ENCODE peak calls at places on chromosomes 16 and 17, in seven cellular contexts. P, N, O, D, G, J and Z are unnamed samples.

GRCh38 chr17:62186841-62187240 is 121.8 kb upstream of the MED13 start:
- DNase-seq in N (no peak), P (no peak), J (peak), O (no peak), D (no peak), G (no peak), Z (no peak)

GRCh38 chr17:27339198-27339835 is 45.4 kb downstream of the WSB1 start:
- DNase-seq in D (no peak), O (no peak), J (no peak), N (no peak), G (no peak), P (no peak), Z (no peak)

GRCh38 chr16:4915226-4915761 is 21.7 kb downstream of the PPL start:
- DNase-seq in P (peak), D (peak), O (no peak), J (peak), N (no peak), G (peak), Z (peak)

GRCh38 chr16:1723450-1724147 is 17.6 kb downstream of the MAPK8IP3 start:
- DNase-seq in P (no peak), N (no peak), G (peak), D (peak), O (peak), J (no peak), Z (peak)

GRCh38 chr17:32875904-32876413 is 965 bp downstream of the MYO1D start:
- DNase-seq in P (peak), O (no peak), D (peak), J (peak), G (peak), N (no peak), Z (no peak)

GRCh38 chr17:50893183-50893993 is 27.2 kb upstream of the TOB1 start:
- DNase-seq in J (peak), G (no peak), P (no peak), N (no peak), D (peak), O (no peak), Z (peak)

GRCh38 chr17:76831316-76831715 is 36.9 kb upstream of the MGAT5B start:
- DNase-seq in G (no peak), D (no peak), N (no peak), P (no peak), O (no peak), J (no peak), Z (peak)

GRCh38 chr16:59611556-59611955 is 877.4 kb upstream of the GOT2 start:
- DNase-seq in G (no peak), O (no peak), J (peak), N (no peak), D (no peak), P (no peak), Z (no peak)

GRCh38 chr17:49249292-49249794 is 18.8 kb upstream of the PHOSPHO1 start:
- DNase-seq in D (peak), O (no peak), N (peak), J (no peak), P (no peak), G (no peak), Z (no peak)

GRCh38 chr17:64339516-64340475 is 50.9 kb downstream of the PECAM1 start:
- DNase-seq in O (no peak), P (no peak), G (no peak), J (no peak), N (no peak), D (peak), Z (no peak)

GRCh38 chr16:78364501-78364900 is 265.0 kb downstream of the WWOX start:
- DNase-seq in G (no peak), O (no peak), N (no peak), J (no peak), D (no peak), P (no peak), Z (no peak)

GRCh38 chr16:2753523-2754020 is 1.1 kb downstream of the SRRM2 start:
- DNase-seq in P (no peak), D (no peak), G (no peak), O (no peak), N (no peak), J (no peak), Z (no peak)

GRCh38 chr17:59151007-59151406 is 4.0 kb downstream of the SKA2 start:
- DNase-seq in J (no peak), G (no peak), O (no peak), D (no peak), N (no peak), P (no peak), Z (no peak)

GRCh38 chr17:71361691-71362450 is 758.9 kb upstream of the SOX9 start:
- DNase-seq in J (peak), G (no peak), N (no peak), D (peak), O (no peak), P (no peak), Z (peak)

GRCh38 chr17:76378548-76379274 is 5.7 kb upstream of the SPHK1 start:
- DNase-seq in G (no peak), J (no peak), O (no peak), D (no peak), N (no peak), P (no peak), Z (no peak)

GRCh38 chr17:46053911-46054534 is 55.0 kb downstream of the STH start:
- DNase-seq in D (peak), N (no peak), O (no peak), G (peak), J (peak), P (no peak), Z (peak)

GRCh38 chr17:29642171-29642611 is 19.5 kb upstream of the CORO6 start:
- DNase-seq in D (no peak), J (no peak), G (no peak), P (no peak), O (no peak), N (peak), Z (no peak)

GRCh38 chr16:383326-384020 is 1.7 kb upstream of the PGAP6 start:
- DNase-seq in G (no peak), N (no peak), J (no peak), O (no peak), P (no peak), D (no peak), Z (peak)

GRCh38 chr17:68533887-68534700 is 21.9 kb downstream of the PRKAR1A start:
- DNase-seq in N (no peak), G (no peak), O (no peak), P (peak), J (peak), D (peak), Z (peak)

GRCh38 chr16:70694517-70695218 is 8.8 kb upstream of the MTSS2 start:
- DNase-seq in O (no peak), N (peak), D (no peak), J (no peak), P (no peak), G (no peak), Z (no peak)

GRCh38 chr16:70696368-70696767 is 10.5 kb upstream of the MTSS2 start:
- DNase-seq in G (no peak), O (no peak), P (no peak), D (no peak), N (peak), J (no peak), Z (no peak)

GRCh38 chr16:70694088-70694487 is 8.2 kb upstream of the MTSS2 start:
- DNase-seq in P (peak), D (peak), J (peak), N (peak), O (no peak), G (peak), Z (peak)

GRCh38 chr16:70696952-70697600 is 11.2 kb upstream of the MTSS2 start:
- DNase-seq in P (no peak), O (no peak), J (no peak), G (no peak), N (no peak), D (no peak), Z (peak)

GRCh38 chr16:70695351-70696070 is 9.7 kb upstream of the MTSS2 start:
- DNase-seq in N (peak), J (peak), D (peak), G (no peak), O (no peak), P (no peak), Z (peak)
- TF ChIP-seq CTCF in N (no peak), J (no peak), D (no peak), G (no peak), O (no peak), P (no peak), Z (peak)

GRCh38 chr16:47110939-47111338 is 32.8 kb downstream of the NETO2 start:
- DNase-seq in G (no peak), J (no peak), D (no peak), N (no peak), O (no peak), P (no peak), Z (peak)
- TF ChIP-seq CTCF in G (peak), J (no peak), D (no peak), N (no peak), O (no peak), P (no peak), Z (peak)

GRCh38 chr16:66168777-66169176 is 197.7 kb upstream of the CDH5 start:
- DNase-seq in J (no peak), P (no peak), D (no peak), G (no peak), O (no peak), N (no peak), Z (no peak)

GRCh38 chr16:66165879-66166278 is 200.6 kb upstream of the CDH5 start:
- DNase-seq in P (no peak), N (no peak), D (no peak), J (no peak), O (no peak), G (no peak), Z (no peak)

GRCh38 chr16:66169817-66170216 is 196.7 kb upstream of the CDH5 start:
- DNase-seq in O (no peak), D (no peak), N (no peak), G (no peak), P (no peak), J (no peak), Z (no peak)

GRCh38 chr16:66166451-66166850 is 200.0 kb upstream of the CDH5 start:
- DNase-seq in D (no peak), J (no peak), O (no peak), G (no peak), N (no peak), P (no peak), Z (no peak)

GRCh38 chr16:66167564-66168291 is 198.8 kb upstream of the CDH5 start:
- DNase-seq in D (no peak), O (no peak), G (no peak), N (no peak), P (no peak), J (peak), Z (no peak)
- TF ChIP-seq CTCF in D (peak), O (no peak), G (peak), N (no peak), P (no peak), J (no peak), Z (peak)

GRCh38 chr16:54938351-54939346 is 8.0 kb downstream of the IRX5 start:
- DNase-seq in G (no peak), O (no peak), D (no peak), N (no peak), P (no peak), J (no peak), Z (peak)

GRCh38 chr16:54936086-54936978 is 5.7 kb downstream of the IRX5 start:
- DNase-seq in N (peak), G (no peak), O (no peak), P (no peak), J (peak), D (peak), Z (peak)

GRCh38 chr16:54937673-54938350 is 7.1 kb downstream of the IRX5 start:
- DNase-seq in N (no peak), P (no peak), O (no peak), D (no peak), G (no peak), J (no peak), Z (peak)

GRCh38 chr16:54935411-54936085 is 4.9 kb downstream of the IRX5 start:
- DNase-seq in D (no peak), G (no peak), N (no peak), J (peak), O (no peak), P (no peak), Z (peak)

GRCh38 chr16:54936979-54937672 is 6.5 kb downstream of the IRX5 start:
- DNase-seq in J (peak), N (peak), D (peak), P (no peak), O (no peak), G (no peak), Z (peak)
- TF ChIP-seq CTCF in J (peak), N (peak), D (peak), P (peak), O (no peak), G (peak), Z (peak)

DNA sequence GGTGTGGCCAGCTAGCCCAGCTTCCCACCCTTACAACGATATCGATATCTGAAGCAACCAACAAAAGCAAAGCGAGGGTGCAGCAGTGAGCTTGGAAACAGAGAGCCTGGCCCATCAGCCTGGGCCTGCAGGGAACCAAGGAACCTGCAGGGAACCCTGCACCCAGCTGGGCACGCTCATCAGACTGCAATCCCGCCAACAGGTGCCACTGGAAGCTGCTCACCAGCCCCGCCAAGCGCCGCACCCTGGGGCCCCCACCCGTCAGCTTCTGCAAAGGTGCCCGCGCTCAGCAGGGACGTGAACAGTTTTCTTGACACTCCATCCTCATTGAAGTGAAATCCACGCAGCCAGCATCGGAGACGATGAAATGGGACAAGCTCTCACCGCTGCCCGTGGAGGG is 250.7 kb downstream of the RBFOX3 start:
- DNase-seq in O (no peak), D (no peak), J (no peak), N (peak), G (no peak), P (no peak), Z (no peak)
- TF ChIP-seq CTCF in O (no peak), D (no peak), J (no peak), N (no peak), G (no peak), P (no peak), Z (no peak)

DNA sequence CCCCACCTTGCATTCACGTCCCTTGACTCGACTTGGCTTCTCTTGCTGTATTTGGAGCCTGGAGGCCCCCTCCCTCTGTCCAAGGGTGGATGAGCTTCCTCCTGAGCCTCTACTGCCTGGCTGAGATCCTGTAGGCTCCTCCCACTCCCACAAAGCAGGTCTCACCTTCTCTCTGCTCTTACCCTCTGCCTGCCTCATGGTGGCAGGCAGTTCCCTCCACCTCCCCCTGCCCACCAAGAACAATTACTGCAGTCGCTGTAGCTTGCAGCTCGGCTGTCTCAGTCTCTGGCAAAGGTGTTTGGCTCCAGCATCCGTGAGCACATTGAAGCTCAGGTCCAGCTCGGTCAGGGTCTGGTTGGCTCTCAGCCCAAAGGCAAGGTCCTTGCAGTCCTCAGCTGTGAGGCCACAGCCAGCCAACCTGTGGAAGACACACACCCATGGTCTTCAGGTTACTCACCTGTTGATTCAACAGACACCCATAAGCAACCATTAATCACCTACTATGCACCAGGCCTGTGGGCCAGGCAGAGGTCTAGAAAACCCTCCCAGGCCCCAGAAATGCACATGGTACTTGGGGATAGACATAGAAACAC is 42.6 kb downstream of the NLRP1 start:
- DNase-seq in D (no peak), G (no peak), J (no peak), O (no peak), N (no peak), P (no peak), Z (no peak)
- TF ChIP-seq CTCF in D (no peak), G (no peak), J (no peak), O (no peak), N (no peak), P (no peak), Z (no peak)

DNA sequence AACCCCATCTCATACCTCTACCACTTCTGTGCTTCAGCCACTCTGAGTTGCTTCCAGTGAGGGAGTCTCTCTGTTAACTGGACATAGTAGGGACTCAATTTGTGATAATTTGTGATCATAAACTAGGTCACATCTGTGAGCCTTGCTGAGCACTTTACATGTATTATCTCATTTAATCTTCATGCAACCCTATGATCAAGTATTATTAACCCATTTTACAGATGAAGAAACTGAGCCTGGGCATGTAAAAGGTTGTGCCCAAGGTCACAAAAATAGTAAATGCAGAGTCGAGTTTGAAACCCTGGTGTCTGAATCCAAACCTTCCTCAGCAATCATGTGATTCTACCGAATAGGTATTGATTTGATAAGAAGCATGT is 18.6 kb downstream of the PDP2 start:
- DNase-seq in P (no peak), N (no peak), J (no peak), D (no peak), G (no peak), O (no peak), Z (no peak)
- TF ChIP-seq CTCF in P (no peak), N (no peak), J (no peak), D (no peak), G (no peak), O (no peak), Z (no peak)